ENCODE peak calls at places on chromosomes 6 and 20, in nine cellular contexts. V is hippocampal formation; I is stimulated activated CD4-positive, alpha-beta T cell treated with anti-CD3 and anti-CD28 coated beads, TNF-alpha, amount 100 ng/mL, for 48 hours; H is progenitor cell of endocrine pancreas; M is testis; R is RKO; W is T1000; L is IMR-90; J is ascending aorta. X is an unnamed sample.

GRCh38 chr6:125255201-125255600 is 46.6 kb downstream of the HDDC2 start:
- DNase-seq in V (no peak), I (no peak), H (no peak), M (no peak), R (peak), W (no peak), L (peak), J (no peak), X (no peak)

GRCh38 chr6:40755046-40755681 is 168.0 kb upstream of the LRFN2 start:
- DNase-seq in V (no peak), I (no peak), H (no peak), M (no peak), R (no peak), W (no peak), L (peak), J (no peak), X (peak)

GRCh38 chr6:170062209-170062903 is 228.5 kb downstream of the DLL1 start:
- DNase-seq in V (no peak), I (no peak), H (no peak), M (no peak), R (no peak), W (no peak), L (no peak), J (no peak), X (no peak)

GRCh38 chr6:12751694-12752304 is 35.2 kb downstream of the PHACTR1 start:
- DNase-seq in V (peak), I (peak), H (peak), M (peak), R (peak), W (peak), L (peak), J (no peak), X (peak)

GRCh38 chr20:53081916-53082863 is 110.0 kb downstream of the TSHZ2 start:
- DNase-seq in V (no peak), I (no peak), H (no peak), M (no peak), R (no peak), W (no peak), L (no peak), J (no peak), X (no peak)

GRCh38 chr6:85459224-85459901 is 9.5 kb downstream of the NT5E start:
- DNase-seq in V (no peak), I (no peak), H (no peak), M (no peak), R (no peak), W (peak), L (peak), J (no peak), X (no peak)

GRCh38 chr6:89208551-89208950 is 8.6 kb downstream of the GABRR1 start:
- DNase-seq in V (no peak), I (no peak), H (no peak), M (no peak), R (no peak), W (no peak), L (no peak), J (no peak), X (no peak)

GRCh38 chr20:10705801-10706459 is 32.1 kb upstream of the JAG1 start:
- DNase-seq in V (no peak), I (no peak), H (no peak), M (no peak), R (peak), W (no peak), L (no peak), J (no peak), X (no peak)

GRCh38 chr6:106369739-106370138 is 9.2 kb downstream of the CRYBG1 start:
- DNase-seq in V (no peak), I (no peak), H (no peak), M (no peak), R (no peak), W (no peak), L (no peak), J (no peak), X (no peak)

GRCh38 chr6:113181164-113181563 is 676.0 kb upstream of the MARCKS start:
- DNase-seq in V (no peak), I (no peak), H (no peak), M (no peak), R (no peak), W (no peak), L (no peak), J (no peak), X (no peak)

GRCh38 chr6:52598824-52599190 is 21.9 kb upstream of the TRAM2 start:
- DNase-seq in V (no peak), I (no peak), H (no peak), M (no peak), R (no peak), W (no peak), L (no peak), J (no peak), X (no peak)

GRCh38 chr6:120173250-120173649 is 823.7 kb upstream of the MAN1A1 start:
- DNase-seq in V (no peak), I (no peak), H (no peak), M (no peak), R (no peak), W (no peak), L (no peak), J (no peak), X (no peak)

GRCh38 chr6:41464481-41464880 is 81.7 kb upstream of the FOXP4 start:
- DNase-seq in V (no peak), I (no peak), H (no peak), M (no peak), R (peak), W (no peak), L (peak), J (no peak), X (no peak)

GRCh38 chr6:35304299-35304698 is 6.7 kb downstream of the DEF6 start:
- DNase-seq in V (no peak), I (no peak), H (no peak), M (no peak), R (no peak), W (no peak), L (no peak), J (no peak), X (no peak)

GRCh38 chr6:117456255-117456654 is 26.2 kb upstream of the DCBLD1 start:
- DNase-seq in V (no peak), I (no peak), H (no peak), M (no peak), R (no peak), W (no peak), L (no peak), J (no peak), X (no peak)

GRCh38 chr6:145110109-145110508 is 625.2 kb downstream of the EPM2A start:
- DNase-seq in V (no peak), I (no peak), H (no peak), M (no peak), R (no peak), W (no peak), L (no peak), J (no peak), X (no peak)

GRCh38 chr6:692858-693736 is at the start of gene EXOC2:
- DNase-seq in V (peak), I (peak), H (peak), M (peak), R (peak), W (peak), L (peak), J (peak), X (peak)

GRCh38 chr20:43925786-43926185 is 11.1 kb downstream of the TOX2 start:
- DNase-seq in V (peak), I (no peak), H (no peak), M (peak), R (no peak), W (peak), L (peak), J (no peak), X (no peak)

GRCh38 chr6:138073264-138073663 is 34.0 kb downstream of the PERP start:
- DNase-seq in V (no peak), I (no peak), H (no peak), M (no peak), R (no peak), W (no peak), L (no peak), J (no peak), X (no peak)

GRCh38 chr20:35830264-35830663 is 58.4 kb downstream of the PHF20 start:
- DNase-seq in V (no peak), I (no peak), H (no peak), M (no peak), R (no peak), W (no peak), L (no peak), J (no peak), X (no peak)

GRCh38 chr6:157236040-157236725 is 87.1 kb downstream of the TMEM242 start:
- DNase-seq in V (no peak), I (peak), H (no peak), M (no peak), R (no peak), W (no peak), L (no peak), J (no peak), X (peak)

GRCh38 chr6:154247119-154247814 is 109.3 kb downstream of the IPCEF1 start:
- DNase-seq in V (no peak), I (no peak), H (no peak), M (no peak), R (no peak), W (no peak), L (no peak), J (no peak), X (no peak)

GRCh38 chr6:147248859-147249258 is 44.6 kb downstream of the STXBP5 start:
- DNase-seq in V (no peak), I (no peak), H (no peak), M (no peak), R (no peak), W (no peak), L (no peak), J (no peak), X (no peak)

GRCh38 chr6:25585225-25585624 is 66.8 kb upstream of the SCGN start:
- DNase-seq in V (no peak), I (no peak), H (no peak), M (no peak), R (no peak), W (no peak), L (no peak), J (no peak), X (no peak)

GRCh38 chr6:138517635-138518034 is 18.3 kb upstream of the NHSL1 start:
- DNase-seq in V (no peak), I (peak), H (no peak), M (peak), R (peak), W (no peak), L (peak), J (no peak), X (peak)

GRCh38 chr20:15297059-15297875 is 959.9 kb upstream of the FLRT3 start:
- DNase-seq in V (no peak), I (no peak), H (no peak), M (peak), R (no peak), W (no peak), L (no peak), J (no peak), X (peak)

GRCh38 chr6:107460074-107460631 is 789 bp upstream of the PDSS2 start:
- DNase-seq in V (peak), I (no peak), H (no peak), M (no peak), R (peak), W (no peak), L (peak), J (no peak), X (no peak)

GRCh38 chr20:24991897-24992419 is 593 bp downstream of the APMAP start:
- DNase-seq in V (no peak), I (peak), H (no peak), M (peak), R (peak), W (no peak), L (no peak), J (no peak), X (no peak)

GRCh38 chr20:10710995-10711775 is 37.4 kb upstream of the JAG1 start:
- DNase-seq in V (no peak), I (no peak), H (no peak), M (no peak), R (no peak), W (no peak), L (peak), J (no peak), X (no peak)

GRCh38 chr6:148682990-148683389 is 63.8 kb upstream of the UST start:
- DNase-seq in V (peak), I (no peak), H (no peak), M (no peak), R (no peak), W (no peak), L (no peak), J (no peak), X (no peak)

GRCh38 chr6:45677381-45677992 is 299.8 kb upstream of the SUPT3H start:
- DNase-seq in V (peak), I (peak), H (no peak), M (peak), R (no peak), W (no peak), L (peak), J (no peak), X (no peak)

GRCh38 chr20:45355209-45355608 is 7.0 kb upstream of the SDC4 start:
- DNase-seq in V (no peak), I (no peak), H (no peak), M (no peak), R (peak), W (no peak), L (peak), J (no peak), X (no peak)

GRCh38 chr20:1323830-1324597 is 4.9 kb downstream of the SDCBP2 start:
- DNase-seq in V (no peak), I (no peak), H (no peak), M (no peak), R (no peak), W (no peak), L (no peak), J (no peak), X (no peak)

X was measured in thyroid gland.